ENCODE peak calls at places on chromosomes 16 and 17, in seven cellular contexts. One of them, this sample, is unnamed.

GRCh38 chr17:47225436-47225858 is 16.3 kb downstream of the MYL4 start:
- DNase-seq in CD4-positive, alpha-beta T cell: no peak
- DNase-seq in left cardiac atrium: peak; percentile 91
- DNase-seq in cardiac muscle cell: peak; percentile 93
- DNase-seq in COR-L47: peak; percentile 17
- DNase-seq in head of caudate nucleus: peak; percentile 51
- DNase-seq in GM18507: no peak
- DNase-seq in this sample: peak; percentile 90

GRCh38 chr17:29844339-29845048 is 85.5 kb downstream of the SSH2 start:
- DNase-seq in left cardiac atrium: no peak
- DNase-seq in cardiac muscle cell: peak; percentile 76
- DNase-seq in GM18507: no peak
- DNase-seq in CD4-positive, alpha-beta T cell: no peak
- DNase-seq in COR-L47: no peak
- DNase-seq in head of caudate nucleus: no peak
- DNase-seq in this sample: peak; percentile 84

GRCh38 chr17:58995247-58995940 is 111.3 kb downstream of the TRIM37 start:
- DNase-seq in CD4-positive, alpha-beta T cell: no peak
- DNase-seq in cardiac muscle cell: no peak
- DNase-seq in left cardiac atrium: no peak
- DNase-seq in head of caudate nucleus: no peak
- DNase-seq in COR-L47: no peak
- DNase-seq in GM18507: no peak
- DNase-seq in this sample: peak; percentile 23

GRCh38 chr16:87138316-87138715 is 178.9 kb downstream of the C16orf95 start:
- DNase-seq in CD4-positive, alpha-beta T cell: no peak
- DNase-seq in COR-L47: no peak
- DNase-seq in left cardiac atrium: no peak
- DNase-seq in GM18507: no peak
- DNase-seq in head of caudate nucleus: no peak
- DNase-seq in cardiac muscle cell: no peak
- DNase-seq in this sample: no peak

GRCh38 chr17:15648384-15648783 is 28.9 kb upstream of the FBXW10B start:
- DNase-seq in head of caudate nucleus: no peak
- DNase-seq in GM18507: no peak
- DNase-seq in CD4-positive, alpha-beta T cell: no peak
- DNase-seq in COR-L47: no peak
- DNase-seq in cardiac muscle cell: no peak
- DNase-seq in left cardiac atrium: no peak
- DNase-seq in this sample: no peak

GRCh38 chr17:37824534-37825485 is 80.0 kb upstream of the HNF1B start:
- DNase-seq in GM18507: no peak
- DNase-seq in cardiac muscle cell: peak; percentile 82
- DNase-seq in CD4-positive, alpha-beta T cell: no peak
- DNase-seq in head of caudate nucleus: no peak
- DNase-seq in left cardiac atrium: no peak
- DNase-seq in COR-L47: no peak
- DNase-seq in this sample: peak; percentile 67

GRCh38 chr16:68338326-68339119 is 27.7 kb downstream of the PRMT7 start:
- DNase-seq in GM18507: no peak
- DNase-seq in CD4-positive, alpha-beta T cell: no peak
- DNase-seq in head of caudate nucleus: no peak
- DNase-seq in COR-L47: no peak
- DNase-seq in cardiac muscle cell: no peak
- DNase-seq in left cardiac atrium: no peak
- DNase-seq in this sample: no peak

GRCh38 chr17:2222901-2223616 is 80.5 kb downstream of the SMG6 start:
- DNase-seq in head of caudate nucleus: no peak
- DNase-seq in GM18507: no peak
- DNase-seq in left cardiac atrium: peak; percentile 73
- DNase-seq in cardiac muscle cell: peak; percentile 81
- DNase-seq in COR-L47: no peak
- DNase-seq in CD4-positive, alpha-beta T cell: peak; percentile 20
- DNase-seq in this sample: peak; percentile 74

GRCh38 chr16:72552675-72553074 is 380.7 kb upstream of the PMFBP1 start:
- DNase-seq in head of caudate nucleus: no peak
- DNase-seq in COR-L47: no peak
- DNase-seq in left cardiac atrium: no peak
- DNase-seq in GM18507: no peak
- DNase-seq in CD4-positive, alpha-beta T cell: no peak
- DNase-seq in cardiac muscle cell: no peak
- DNase-seq in this sample: no peak

GRCh38 chr17:42879596-42879985 is 21.0 kb upstream of the G6PC1 start:
- DNase-seq in cardiac muscle cell: peak; percentile 7
- DNase-seq in CD4-positive, alpha-beta T cell: no peak
- DNase-seq in COR-L47: no peak
- DNase-seq in head of caudate nucleus: no peak
- DNase-seq in left cardiac atrium: no peak
- DNase-seq in GM18507: no peak
- DNase-seq in this sample: peak; percentile 25

GRCh38 chr16:29779474-29779873 is 1.4 kb downstream of the ZG16 start:
- DNase-seq in COR-L47: no peak
- DNase-seq in cardiac muscle cell: no peak
- DNase-seq in CD4-positive, alpha-beta T cell: no peak
- DNase-seq in head of caudate nucleus: no peak
- DNase-seq in GM18507: no peak
- DNase-seq in left cardiac atrium: no peak
- DNase-seq in this sample: peak; percentile 4

GRCh38 chr17:66949501-66949900 is 15.0 kb upstream of the CACNG4 start:
- DNase-seq in COR-L47: no peak
- DNase-seq in CD4-positive, alpha-beta T cell: no peak
- DNase-seq in GM18507: no peak
- DNase-seq in left cardiac atrium: no peak
- DNase-seq in head of caudate nucleus: peak; percentile 93
- DNase-seq in cardiac muscle cell: no peak
- DNase-seq in this sample: peak; percentile 44

GRCh38 chr17:39757931-39758873 is 20.5 kb downstream of the GRB7 start:
- DNase-seq in cardiac muscle cell: no peak
- DNase-seq in GM18507: no peak
- DNase-seq in head of caudate nucleus: no peak
- DNase-seq in COR-L47: no peak
- DNase-seq in left cardiac atrium: no peak
- DNase-seq in CD4-positive, alpha-beta T cell: peak; percentile 33
- DNase-seq in this sample: no peak

GRCh38 chr17:14515015-14515414 is 214.1 kb downstream of the HS3ST3B1 start:
- DNase-seq in left cardiac atrium: no peak
- DNase-seq in GM18507: no peak
- DNase-seq in cardiac muscle cell: peak; percentile 2
- DNase-seq in head of caudate nucleus: no peak
- DNase-seq in CD4-positive, alpha-beta T cell: no peak
- DNase-seq in COR-L47: no peak
- DNase-seq in this sample: peak; percentile 1

GRCh38 chr17:62704381-62704971 is 77.0 kb downstream of the MRC2 start:
- DNase-seq in GM18507: no peak
- DNase-seq in left cardiac atrium: peak; percentile 56
- DNase-seq in cardiac muscle cell: peak; percentile 29
- DNase-seq in COR-L47: peak; percentile 31
- DNase-seq in CD4-positive, alpha-beta T cell: no peak
- DNase-seq in head of caudate nucleus: peak; percentile 74
- DNase-seq in this sample: no peak